ENCODE peak calls at places on chromosomes 6 and 20, in five cellular contexts. X is H9; Z is pancreas; C is CD8-positive, alpha-beta memory T cell; B is right cardiac atrium. R is an unnamed sample.

GRCh38 chr20:3371757-3372156 is 35.7 kb downstream of the DNAAF9 start:
- DNase-seq in X (no peak), Z (no peak), C (no peak), B (no peak), R (no peak)

GRCh38 chr20:58604410-58604881 is 46.6 kb upstream of the STX16 start:
- DNase-seq in X (no peak), Z (no peak), C (no peak), B (no peak), R (no peak)

GRCh38 chr6:12555267-12555666 is 161.3 kb upstream of the PHACTR1 start:
- DNase-seq in X (no peak), Z (no peak), C (no peak), B (no peak), R (no peak)

GRCh38 chr20:54028276-54029011 is 42.0 kb downstream of the BCAS1 start:
- DNase-seq in X (no peak), Z (no peak), C (no peak), B (no peak), R (no peak)

GRCh38 chr20:18225652-18226051 is 62.7 kb upstream of the ZNF133 start:
- DNase-seq in X (no peak), Z (no peak), C (no peak), B (no peak), R (no peak)

GRCh38 chr6:156126535-156126934 is 650.6 kb upstream of the ARID1B start:
- DNase-seq in X (no peak), Z (no peak), C (no peak), B (no peak), R (no peak)

GRCh38 chr20:58195047-58195446 is 33.4 kb downstream of the ANKRD60 start:
- DNase-seq in X (no peak), Z (no peak), C (no peak), B (no peak), R (no peak)

GRCh38 chr6:142152731-142153130 is 5.7 kb downstream of the VTA1 start:
- DNase-seq in X (no peak), Z (no peak), C (no peak), B (no peak), R (no peak)

GRCh38 chr6:7126759-7127158 is 19.0 kb downstream of the RREB1 start:
- DNase-seq in X (no peak), Z (no peak), C (no peak), B (no peak), R (no peak)

GRCh38 chr6:150320450-150320849 is 48.4 kb upstream of the IYD start:
- DNase-seq in X (no peak), Z (no peak), C (no peak), B (peak; percentile 91), R (no peak)

GRCh38 chr6:12353731-12354130 is 63.6 kb downstream of the EDN1 start:
- DNase-seq in X (no peak), Z (no peak), C (no peak), B (no peak), R (no peak)

GRCh38 chr20:14963262-14963663 is 625.9 kb upstream of the FLRT3 start:
- DNase-seq in X (no peak), Z (no peak), C (no peak), B (no peak), R (no peak)

GRCh38 chr20:34514897-34515483 is 1.2 kb upstream of the DYNLRB1 start:
- DNase-seq in X (no peak), Z (no peak), C (no peak), B (no peak), R (no peak)
- H3K27ac ChIP-seq in X (no peak overlapping the region), Z (peak overlapping the region; percentile 91), C (peak overlapping the region; percentile 73), B (peak overlapping the region; percentile 96), R (peak overlapping the region; percentile 80)

GRCh38 chr6:33004940-33005339 is 4.5 kb downstream of the HLA-DOA start:
- DNase-seq in X (no peak), Z (no peak), C (no peak), B (no peak), R (no peak)
- H3K27me3 ChIP-seq in X (no peaks in the 10 kb centered on the region), Z (no peaks in the 10 kb centered on the region), C (no peaks in the 10 kb centered on the region), B (no peaks in the 10 kb centered on the region), R (peaks cover 13% of the 10 kb centered on the region)

GRCh38 chr6:30282522-30282921 is 44.2 kb upstream of the TRIM39 start:
- DNase-seq in X (no peak), Z (no peak), C (no peak), B (no peak), R (no peak)
- H3K9me3 ChIP-seq in X (peaks cover 37% of the 10 kb centered on the region), Z (no peaks in the 10 kb centered on the region), C (peaks cover 50% of the 10 kb centered on the region), B (peaks cover 4% of the 10 kb centered on the region), R (peaks cover 82% of the 10 kb centered on the region)

DNA sequence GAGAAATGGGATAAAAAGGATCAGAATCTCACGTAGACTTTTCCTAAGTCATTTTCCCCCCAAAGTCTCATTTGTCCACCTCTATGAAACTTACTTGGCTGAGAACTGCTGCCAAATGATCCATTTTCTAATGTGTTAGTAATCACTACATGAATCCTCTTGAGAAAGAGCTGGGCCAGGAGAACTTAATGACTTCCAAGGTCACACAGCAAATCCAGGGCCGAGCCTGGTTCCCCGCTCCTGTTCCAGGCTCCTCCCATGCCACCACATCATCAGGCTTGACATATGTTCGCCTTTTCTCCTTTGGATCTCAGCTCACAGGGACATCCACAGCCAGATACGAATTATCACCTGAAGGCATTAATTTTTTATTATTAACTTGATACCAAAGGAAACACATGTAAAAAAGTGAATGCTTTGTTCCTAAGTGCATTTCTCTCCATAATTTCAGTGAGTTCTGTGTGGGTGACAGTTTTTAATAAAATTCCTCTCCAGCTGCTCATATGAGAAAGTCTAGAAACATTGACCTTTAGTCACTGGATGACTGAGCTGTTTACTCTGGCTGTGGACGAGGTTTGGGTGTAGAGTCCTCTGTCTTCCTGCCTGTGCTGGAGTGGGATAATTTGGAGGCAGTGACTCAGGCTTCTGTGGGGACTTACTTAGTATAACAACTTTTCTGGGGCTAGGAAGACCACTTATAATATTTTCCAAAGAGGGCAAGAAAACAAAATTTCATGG is 276.3 kb downstream of the PAX1 start:
- DNase-seq in X (no peak), Z (no peak), C (no peak), B (peak; percentile 68), R (no peak)
- H3K27ac ChIP-seq in X (no peak overlapping the region), Z (no peak overlapping the region), C (no peak overlapping the region), B (no peak overlapping the region), R (no peak overlapping the region)

R was measured in CD4-positive, alpha-beta T cell.